ENCODE peak calls at places on chromosome 11, in seven cellular contexts. A is H9, Z is aorta, F is body of pancreas, W is pancreas, D is Peyer's patch, U is A549. O is an unnamed sample.

GRCh38 chr11:44506375-44507016 is 59.0 kb upstream of the CD82 start:
- DNase-seq in A (no peak), W (no peak), U (no peak), F (no peak), Z (no peak), D (no peak), O (peak; percentile 28)

GRCh38 chr11:35343033-35343598 is 76.2 kb downstream of the SLC1A2 start:
- DNase-seq in Z (no peak), W (no peak), F (no peak), D (no peak), U (no peak), A (no peak), O (no peak)

GRCh38 chr11:63614136-63614664 is at the start of gene PLAAT3:
- DNase-seq in D (peak; percentile 83), U (peak; percentile 82), A (peak; percentile 86), Z (peak; percentile 91), F (peak; percentile 74), W (peak; percentile 76), O (peak; percentile 87)

GRCh38 chr11:76781861-76782500 is 1.2 kb upstream of the TSKU start:
- DNase-seq in W (no peak), D (no peak), A (no peak), Z (no peak), U (no peak), F (no peak), O (no peak)

GRCh38 chr11:123308077-123308476 is 113.0 kb upstream of the CLMP start:
- DNase-seq in W (no peak), A (no peak), U (no peak), Z (no peak), F (no peak), D (no peak), O (no peak)

GRCh38 chr11:70334351-70334995 is 63.9 kb upstream of the CTTN start:
- DNase-seq in U (no peak), Z (no peak), A (no peak), F (no peak), W (no peak), D (no peak), O (no peak)

GRCh38 chr11:16739326-16739875 is 954 bp downstream of the C11orf58 start:
- DNase-seq in W (no peak), D (no peak), A (no peak), U (peak; percentile 15), F (no peak), Z (no peak), O (no peak)

GRCh38 chr11:19614370-19614936 is 98.2 kb upstream of the NAV2 start:
- DNase-seq in A (no peak), F (no peak), U (no peak), W (no peak), D (no peak), Z (no peak), O (no peak)

GRCh38 chr11:1391165-1392010 is 1.7 kb downstream of the BRSK2 start:
- DNase-seq in W (peak; percentile 73), D (no peak), F (peak; percentile 67), A (peak; percentile 45), U (no peak), Z (no peak), O (no peak)

GRCh38 chr11:27081056-27081455 is 40.4 kb downstream of the BBOX1 start:
- DNase-seq in F (no peak), U (no peak), D (no peak), Z (no peak), A (no peak), W (no peak), O (no peak)

GRCh38 chr11:85627332-85627997 is at the start of gene DLG2:
- DNase-seq in A (no peak), U (no peak), Z (no peak), D (no peak), W (no peak), F (no peak), O (no peak)

GRCh38 chr11:64619811-64620285 is 28.8 kb downstream of the SLC22A12 start:
- DNase-seq in Z (no peak), A (peak; percentile 76), D (no peak), W (peak; percentile 60), U (peak; percentile 44), F (peak; percentile 54), O (peak; percentile 86)

GRCh38 chr11:119376197-119376847 is 5.2 kb downstream of the USP2 start:
- DNase-seq in W (peak; percentile 83), Z (no peak), F (peak; percentile 72), U (no peak), D (no peak), A (no peak), O (peak; percentile 75)

GRCh38 chr11:119373917-119374631 is 7.4 kb downstream of the USP2 start:
- DNase-seq in D (peak; percentile 85), F (peak; percentile 85), A (peak; percentile 88), Z (peak; percentile 91), W (peak; percentile 83), U (peak; percentile 72), O (no peak)

GRCh38 chr11:119375629-119376196 is 5.8 kb downstream of the USP2 start:
- DNase-seq in W (peak; percentile 68), D (peak; percentile 52), U (no peak), Z (peak; percentile 92), A (peak; percentile 47), F (peak; percentile 66), O (peak; percentile 84)

GRCh38 chr11:119373059-119373875 is 8.2 kb downstream of the USP2 start:
- DNase-seq in W (peak; percentile 60), F (no peak), A (no peak), U (no peak), D (no peak), Z (peak; percentile 69), O (no peak)

DNA sequence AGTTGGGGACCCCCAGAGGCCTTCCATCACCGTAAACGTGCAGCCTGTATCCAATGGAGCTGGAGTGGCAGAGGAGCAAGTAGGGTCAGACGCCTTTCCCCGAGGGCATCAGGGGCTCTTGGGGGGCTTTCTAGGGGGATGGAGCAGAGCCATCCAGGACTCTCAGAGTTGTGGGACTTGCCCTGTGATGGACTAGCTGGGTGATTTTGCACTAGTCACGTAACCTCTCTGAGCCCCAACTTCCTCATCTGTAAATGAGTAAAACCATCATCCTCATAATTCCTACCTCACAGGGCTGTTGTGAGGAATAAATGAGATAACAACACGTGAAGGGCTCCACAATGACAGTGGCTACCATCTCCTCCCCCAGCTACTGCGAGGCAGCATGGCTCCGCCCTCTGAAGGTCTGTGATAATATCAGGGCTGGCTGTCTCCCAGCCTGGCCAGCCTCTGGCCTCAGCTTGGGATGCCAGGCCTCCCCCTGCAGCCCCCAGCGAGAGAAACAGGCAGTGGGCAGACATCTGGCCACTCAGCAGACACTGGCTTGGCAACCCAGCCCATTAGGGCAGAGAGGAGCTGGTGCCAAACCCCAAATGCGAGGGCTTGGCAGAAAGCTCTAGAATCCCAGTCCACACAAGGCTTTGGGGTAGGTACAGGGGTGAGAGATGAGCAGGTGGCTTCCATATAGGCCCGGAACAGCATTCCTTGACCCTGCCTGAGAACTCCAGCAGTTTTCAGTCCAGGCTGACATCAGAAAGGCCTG is 6.7 kb downstream of the USP2 start:
- DNase-seq in Z (peak; percentile 74), U (no peak), A (peak; percentile 26), D (no peak), W (no peak), F (no peak), O (no peak)
- H3K9me3 ChIP-seq in Z (no peaks in the 10 kb centered on the region), U (no peaks in the 10 kb centered on the region), A (no peaks in the 10 kb centered on the region), D (no peaks in the 10 kb centered on the region), W (no peaks in the 10 kb centered on the region), F (no peaks in the 10 kb centered on the region), O (no peaks in the 10 kb centered on the region)

GRCh38 chr11:2655320-2655719 is 44.5 kb downstream of the KCNQ1OT1 start:
- DNase-seq in A (no peak), D (no peak), F (no peak), U (no peak), W (no peak), Z (no peak), O (no peak)

GRCh38 chr11:2656859-2657258 is 42.9 kb downstream of the KCNQ1OT1 start:
- DNase-seq in F (no peak), A (no peak), D (no peak), U (no peak), W (no peak), Z (no peak), O (no peak)

GRCh38 chr11:2653930-2654739 is 45.7 kb downstream of the KCNQ1OT1 start:
- DNase-seq in D (no peak), F (no peak), U (no peak), A (no peak), Z (peak; percentile 70), W (no peak), O (no peak)

GRCh38 chr11:2657697-2658284 is 42.0 kb downstream of the KCNQ1OT1 start:
- DNase-seq in Z (no peak), F (no peak), D (no peak), A (no peak), W (no peak), U (no peak), O (no peak)

DNA sequence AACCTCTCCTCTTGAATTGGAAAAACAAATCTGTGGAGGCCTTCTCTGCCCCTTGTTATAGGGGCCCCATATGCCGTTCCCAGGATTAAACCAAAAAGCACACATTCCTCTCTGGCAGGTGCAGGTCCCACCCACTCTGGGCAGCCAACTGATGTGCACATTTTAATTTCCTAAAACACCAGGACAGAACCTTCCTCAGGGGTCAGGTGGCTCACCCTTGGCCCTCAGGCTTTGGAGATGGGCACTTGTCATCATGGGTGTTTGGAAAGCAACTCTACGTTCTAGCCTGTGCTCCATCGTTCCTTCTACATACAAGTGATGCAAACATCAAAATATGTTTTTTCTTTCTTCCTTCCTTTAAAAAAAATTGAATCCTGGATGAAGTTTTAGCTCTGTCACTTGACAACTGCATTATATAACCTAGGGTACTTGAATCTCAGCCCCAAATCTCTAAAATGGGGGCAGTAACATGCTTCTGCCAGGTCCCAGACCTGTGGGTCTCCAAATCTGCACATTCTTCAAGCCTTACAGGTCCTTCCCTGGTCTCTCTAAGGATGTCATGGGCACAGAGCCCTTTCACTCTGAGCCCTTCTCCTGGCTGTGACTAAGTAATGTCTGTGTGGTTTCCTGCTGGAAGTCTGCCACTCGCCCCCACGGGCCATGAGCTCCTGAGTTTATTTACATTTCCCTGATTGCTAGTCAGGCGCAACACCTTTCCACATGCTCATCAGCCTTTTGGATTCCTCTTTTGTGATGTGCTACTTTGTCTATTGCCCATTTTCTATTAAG is 43.8 kb downstream of the KCNQ1OT1 start:
- DNase-seq in A (no peak), U (peak; percentile 10), W (no peak), F (no peak), Z (no peak), D (no peak), O (no peak)
- H3K9me3 ChIP-seq in A (peaks cover 69% of the 10 kb centered on the region), U (peaks cover 97% of the 10 kb centered on the region), W (no peaks in the 10 kb centered on the region), F (no peaks in the 10 kb centered on the region), Z (peaks cover 29% of the 10 kb centered on the region), D (no peaks in the 10 kb centered on the region), O (no peaks in the 10 kb centered on the region)

GRCh38 chr11:129605815-129606214 is 209.8 kb upstream of the TMEM45B start:
- DNase-seq in A (no peak), D (no peak), F (no peak), U (no peak), Z (no peak), W (no peak), O (no peak)
- H3K9me3 ChIP-seq in A (no peaks in the 10 kb centered on the region), D (no peaks in the 10 kb centered on the region), F (no peaks in the 10 kb centered on the region), U (no peaks in the 10 kb centered on the region), Z (no peaks in the 10 kb centered on the region), W (no peaks in the 10 kb centered on the region), O (no peaks in the 10 kb centered on the region)

GRCh38 chr11:134401825-134402809 is 9.9 kb downstream of the B3GAT1 start:
- DNase-seq in A (no peak), F (no peak), U (no peak), Z (peak; percentile 68), W (no peak), D (no peak), O (no peak)
- H3K9me3 ChIP-seq in A (no peaks in the 10 kb centered on the region), F (no peaks in the 10 kb centered on the region), U (no peaks in the 10 kb centered on the region), Z (peaks cover 5% of the 10 kb centered on the region), W (no peaks in the 10 kb centered on the region), D (no peaks in the 10 kb centered on the region), O (no peaks in the 10 kb centered on the region)

GRCh38 chr11:103295704-103296103 is 186.5 kb downstream of the DYNC2H1 start:
- DNase-seq in D (no peak), Z (no peak), A (no peak), U (peak; percentile 66), F (no peak), W (no peak), O (no peak)
- H3K9me3 ChIP-seq in D (no peaks in the 10 kb centered on the region), Z (peaks cover 13% of the 10 kb centered on the region), A (peaks cover 18% of the 10 kb centered on the region), U (peaks cover 22% of the 10 kb centered on the region), F (no peaks in the 10 kb centered on the region), W (peaks cover 5% of the 10 kb centered on the region), O (peaks cover 20% of the 10 kb centered on the region)